ENCODE peak calls at places on chromosomes 4 and X, in seven cellular contexts. O is GM10248, Z is upper lobe of left lung, U is cardiac fibroblast, I is nephron progenitor cell, G is BJ, M is AG10803. V is an unnamed sample.

GRCh38 chr4:58807843-58808605 is 1697.8 kb upstream of the IGFBP7 start:
- DNase-seq in I (no peak), Z (no peak), U (no peak), M (no peak), G (no peak), O (no peak), V (no peak)

GRCh38 chrX:98207947-98208346 is 1324.2 kb downstream of the RPA4 start:
- DNase-seq in Z (no peak), M (no peak), O (no peak), U (no peak), I (no peak), G (no peak), V (no peak)

GRCh38 chr4:118077767-118078105 is 43.5 kb downstream of the NDST3 start:
- DNase-seq in Z (no peak), G (no peak), M (no peak), I (no peak), U (no peak), O (no peak), V (no peak)

GRCh38 chrX:10325606-10326005 is 168.8 kb downstream of the CLCN4 start:
- DNase-seq in O (no peak), U (peak; percentile 62), I (no peak), M (peak; percentile 4), G (no peak), Z (no peak), V (no peak)

GRCh38 chrX:66074920-66075879 is 35.3 kb upstream of the VSIG4 start:
- DNase-seq in Z (no peak), U (no peak), O (no peak), M (no peak), G (no peak), I (no peak), V (no peak)

GRCh38 chr4:110840221-110840654 is 217.4 kb upstream of the PITX2 start:
- DNase-seq in O (no peak), Z (no peak), M (peak; percentile 69), I (no peak), G (peak; percentile 40), U (peak; percentile 40), V (no peak)

GRCh38 chr4:9904976-9905587 is 116.2 kb downstream of the SLC2A9 start:
- DNase-seq in I (no peak), G (no peak), M (no peak), O (no peak), U (no peak), Z (no peak), V (no peak)

GRCh38 chrX:66144258-66144657 is 19.8 kb upstream of the HEPH start:
- DNase-seq in G (no peak), M (no peak), I (no peak), Z (no peak), O (no peak), U (no peak), V (no peak)

GRCh38 chr4:182519528-182519927 is 276.3 kb downstream of the TENM3 start:
- DNase-seq in M (no peak), I (no peak), U (no peak), Z (no peak), O (no peak), G (no peak), V (no peak)

GRCh38 chr4:130092187-130093015 is 996.4 kb downstream of the C4orf33 start:
- DNase-seq in U (no peak), I (no peak), M (no peak), O (no peak), G (no peak), Z (no peak), V (no peak)

GRCh38 chrX:120504569-120504968 is 35.5 kb upstream of the LAMP2 start:
- DNase-seq in M (no peak), I (no peak), G (no peak), Z (no peak), O (no peak), U (no peak), V (no peak)

GRCh38 chrX:1464282-1465131 is 11.8 kb upstream of the ASMTL start:
- DNase-seq in I (no peak), M (no peak), O (no peak), U (no peak), Z (no peak), G (no peak), V (peak; percentile 13)

GRCh38 chr4:8376361-8377102 is 64.0 kb downstream of the ACOX3 start:
- DNase-seq in O (no peak), I (no peak), M (no peak), G (no peak), Z (no peak), U (no peak), V (no peak)

GRCh38 chrX:66017659-66018170 is 22.2 kb downstream of the VSIG4 start:
- DNase-seq in U (no peak), I (no peak), M (no peak), Z (no peak), O (no peak), G (no peak), V (no peak)

GRCh38 chr4:114180481-114180880 is 201.0 kb upstream of the ARSJ start:
- DNase-seq in G (no peak), I (peak; percentile 31), O (no peak), M (peak; percentile 36), Z (no peak), U (peak; percentile 90), V (no peak)

GRCh38 chr4:135418353-135418752 is 1216.8 kb upstream of the PABPC4L start:
- DNase-seq in I (no peak), O (peak; percentile 5), U (peak; percentile 24), M (no peak), Z (no peak), G (no peak), V (no peak)

GRCh38 chr4:153023692-153024394 is 87.7 kb downstream of the FHDC1 start:
- DNase-seq in G (no peak), O (no peak), U (no peak), Z (no peak), M (no peak), I (no peak), V (no peak)
- TF ChIP-seq CTCF in G (no peak), O (no peak), U (no peak), Z (no peak), M (no peak), I (no peak), V (no peak)

GRCh38 chrX:78555401-78555980 is 103.6 kb downstream of the RTL3 start:
- DNase-seq in G (no peak), O (peak; percentile 5), U (no peak), Z (no peak), I (no peak), M (no peak), V (no peak)
- TF ChIP-seq CTCF in G (peak; percentile 24), O (peak; percentile 31), U (peak; percentile 19), Z (peak; percentile 19), I (no peak), M (peak; percentile 54), V (no peak)

GRCh38 chr4:140091305-140091704 is 62.7 kb downstream of the MAML3 start:
- DNase-seq in M (no peak), I (no peak), Z (no peak), O (no peak), U (no peak), G (no peak), V (no peak)

GRCh38 chr4:140089216-140089615 is 64.8 kb downstream of the MAML3 start:
- DNase-seq in Z (no peak), O (no peak), U (no peak), M (no peak), I (no peak), G (no peak), V (no peak)

GRCh38 chr4:140090215-140090731 is 63.7 kb downstream of the MAML3 start:
- DNase-seq in G (no peak), Z (no peak), U (no peak), I (no peak), O (no peak), M (peak; percentile 46), V (no peak)

GRCh38 chr4:140094701-140095420 is 59.1 kb downstream of the MAML3 start:
- DNase-seq in M (no peak), U (no peak), G (no peak), O (no peak), Z (peak; percentile 74), I (peak; percentile 33), V (peak; percentile 23)

GRCh38 chr4:140092094-140092820 is 61.7 kb downstream of the MAML3 start:
- DNase-seq in M (no peak), G (no peak), Z (peak; percentile 45), O (no peak), I (peak; percentile 52), U (no peak), V (no peak)
- TF ChIP-seq CTCF in M (no peak), G (no peak), Z (no peak), O (no peak), I (no peak), U (no peak), V (no peak)

DNA sequence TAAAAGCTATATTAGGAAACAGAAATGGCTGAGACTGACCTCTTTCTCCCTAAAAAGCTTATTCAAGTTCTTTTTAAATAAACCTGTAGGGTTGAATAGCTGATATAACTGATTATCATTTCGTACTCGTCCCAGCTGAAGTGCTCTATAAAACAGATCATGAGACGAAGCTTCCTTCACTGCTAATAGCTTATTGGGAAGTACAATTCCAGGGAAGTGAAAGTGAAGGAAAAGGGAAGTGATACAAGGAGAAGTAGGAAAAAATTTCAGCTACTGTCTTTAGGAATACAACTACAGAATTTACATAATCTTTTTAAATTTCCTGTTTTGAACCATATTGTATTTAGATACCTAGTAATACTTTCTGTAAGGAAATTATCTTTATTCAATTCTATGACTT is 103.0 kb downstream of the SNCA start:
- DNase-seq in M (no peak), I (no peak), Z (no peak), O (no peak), U (no peak), G (no peak), V (no peak)
- TF ChIP-seq CTCF in M (no peak), I (no peak), Z (no peak), O (no peak), U (no peak), G (no peak), V (no peak)

GRCh38 chr4:128570380-128570779 is 239.1 kb upstream of the JADE1 start:
- DNase-seq in O (no peak), G (no peak), I (no peak), U (peak; percentile 74), M (peak; percentile 52), Z (no peak), V (no peak)

GRCh38 chr4:128571747-128572146 is 237.8 kb upstream of the JADE1 start:
- DNase-seq in U (peak; percentile 94), I (no peak), M (peak; percentile 90), O (no peak), Z (no peak), G (peak; percentile 87), V (no peak)

GRCh38 chr4:128573781-128574508 is 235.6 kb upstream of the JADE1 start:
- DNase-seq in G (peak; percentile 65), O (no peak), M (peak; percentile 93), U (peak; percentile 86), Z (no peak), I (no peak), V (no peak)

GRCh38 chr4:128574706-128575105 is 234.8 kb upstream of the JADE1 start:
- DNase-seq in I (peak; percentile 60), O (peak; percentile 70), Z (no peak), G (no peak), U (peak; percentile 87), M (peak; percentile 42), V (peak; percentile 20)

DNA sequence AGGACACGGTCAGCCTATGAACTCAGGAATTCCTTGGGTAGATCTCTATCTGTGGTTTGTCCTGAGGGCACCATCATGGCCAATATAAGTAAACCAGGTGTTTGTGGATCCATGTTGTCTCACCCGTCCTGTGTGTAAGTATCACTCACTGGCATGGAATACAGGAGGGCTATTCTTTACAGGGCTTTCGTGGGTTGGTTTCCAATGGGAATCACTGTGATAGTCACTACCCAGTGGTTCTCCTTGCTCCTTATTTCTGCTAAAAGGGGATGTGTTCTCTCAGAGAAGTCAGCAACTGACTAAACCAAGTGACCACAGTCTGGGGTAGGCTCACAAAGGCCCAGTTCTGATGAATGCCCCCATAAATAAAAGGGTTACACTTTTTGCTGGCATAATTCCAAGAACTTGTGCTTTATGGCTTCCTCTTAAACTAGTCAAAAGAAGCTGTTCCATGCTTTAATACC is 236.7 kb upstream of the JADE1 start:
- DNase-seq in Z (no peak), I (no peak), O (no peak), G (no peak), U (no peak), M (no peak), V (no peak)
- TF ChIP-seq CTCF in Z (no peak), I (no peak), O (no peak), G (no peak), U (no peak), M (no peak), V (no peak)

V was measured in activated B cell treated with CpG ODN at 0.5 μM for 24 hours.